ENCODE peak calls at places on chromosomes 3 and 15, in eight cellular contexts. V is NCI-H1092, F is endothelial cell, I is mucosa of gallbladder, J is HFF-Myc, T is HCEC 1CT, D is NCI-H1436, L is NCI-H2107. C is an unnamed sample.

GRCh38 chr3:34247401-34247800 is 449.0 kb downstream of the PDCD6IP start:
- DNase-seq in D (no peak), L (no peak), T (no peak), I (no peak), J (no peak), F (no peak), V (no peak), C (no peak)

GRCh38 chr3:134601539-134602439 is 49.0 kb downstream of the KY start:
- DNase-seq in F (peak), D (peak), T (peak), L (no peak), J (no peak), V (peak), I (no peak), C (no peak)

GRCh38 chr15:73678498-73678897 is 5.7 kb upstream of the CD276 start:
- DNase-seq in T (no peak), F (no peak), D (no peak), I (no peak), L (no peak), V (no peak), J (no peak), C (no peak)

GRCh38 chr15:68310178-68310810 is 32.7 kb downstream of the FEM1B start:
- DNase-seq in I (peak), F (no peak), J (no peak), L (no peak), D (no peak), T (no peak), V (no peak), C (peak)

GRCh38 chr3:134459506-134460041 is 26.2 kb downstream of the ANAPC13 start:
- DNase-seq in D (no peak), L (no peak), J (no peak), T (no peak), F (no peak), V (no peak), I (no peak), C (no peak)

GRCh38 chr3:107928084-107928445 is 162.8 kb downstream of the CD47 start:
- DNase-seq in T (peak), F (no peak), J (no peak), V (no peak), D (no peak), I (no peak), L (no peak), C (no peak)

GRCh38 chr3:75192065-75192658 is 472.0 kb upstream of the FRG2C start:
- DNase-seq in V (peak), L (peak), J (peak), D (no peak), F (peak), T (peak), I (peak), C (peak)

GRCh38 chr3:50123394-50124361 is 31.4 kb upstream of the SEMA3F start:
- DNase-seq in J (no peak), I (no peak), T (no peak), L (no peak), V (no peak), D (no peak), F (no peak), C (no peak)

GRCh38 chr15:43911235-43911661 is 84.4 kb downstream of the WDR76 start:
- DNase-seq in I (no peak), J (peak), V (no peak), D (no peak), T (peak), L (no peak), F (no peak), C (no peak)

GRCh38 chr3:139447486-139447885 is 28.8 kb downstream of the RBP2 start:
- DNase-seq in V (no peak), T (no peak), L (no peak), I (no peak), F (no peak), D (no peak), J (no peak), C (no peak)

GRCh38 chr3:139611540-139611939 is 66.2 kb downstream of the NMNAT3 start:
- DNase-seq in L (no peak), V (no peak), T (no peak), I (no peak), J (no peak), D (no peak), F (no peak), C (no peak)

GRCh38 chr3:23959147-23959900 is 14.2 kb downstream of the NR1D2 start:
- DNase-seq in J (peak), V (no peak), I (no peak), D (no peak), F (no peak), T (peak), L (no peak), C (no peak)

GRCh38 chr3:34619990-34620389 is 821.6 kb downstream of the PDCD6IP start:
- DNase-seq in F (no peak), D (no peak), J (no peak), L (no peak), V (no peak), T (no peak), I (no peak), C (no peak)

GRCh38 chr3:49602877-49603411 is 48.7 kb downstream of the BSN start:
- DNase-seq in V (no peak), I (no peak), F (no peak), J (no peak), T (no peak), D (no peak), L (no peak), C (no peak)

GRCh38 chr15:68201879-68202261 is 3.3 kb downstream of the CALML4 start:
- DNase-seq in J (no peak), V (no peak), T (no peak), I (no peak), D (no peak), F (no peak), L (no peak), C (no peak)

C was measured in body of pancreas.